ENCODE peak calls at places on chromosomes 5 and 9, in four cellular contexts. J is effector CD4-positive, alpha-beta T cell; Z is psoas muscle; G is T-cell. L is an unnamed sample.

GRCh38 chr5:73946926-73947455 is 321.0 kb downstream of the ARHGEF28 start:
- DNase-seq in Z (no peak), G (no peak), J (no peak), L (no peak)

GRCh38 chr9:78213696-78214095 is 22.2 kb upstream of the CEP78 start:
- DNase-seq in Z (no peak), J (no peak), G (no peak), L (peak)

GRCh38 chr9:70422371-70423043 is 8.1 kb upstream of the KLF9 start:
- DNase-seq in Z (no peak), G (no peak), J (no peak), L (no peak)

GRCh38 chr9:128716581-128717254 is 7.2 kb downstream of the ZDHHC12 start:
- DNase-seq in J (no peak), G (no peak), Z (peak), L (no peak)

GRCh38 chr5:14668247-14668646 is 3.7 kb downstream of the OTULIN start:
- DNase-seq in G (no peak), J (no peak), Z (no peak), L (no peak)

GRCh38 chr5:83764101-83764500 is 43.4 kb upstream of the HAPLN1 start:
- DNase-seq in Z (no peak), J (no peak), G (no peak), L (peak)

GRCh38 chr9:12329623-12329985 is 363.6 kb upstream of the TYRP1 start:
- DNase-seq in Z (no peak), J (no peak), G (no peak), L (no peak)

GRCh38 chr9:129253820-129254381 is 75.8 kb upstream of the IER5L start:
- DNase-seq in G (no peak), Z (peak), J (no peak), L (peak)

GRCh38 chr9:16921855-16922254 is 51.4 kb upstream of the BNC2 start:
- DNase-seq in G (no peak), J (no peak), Z (no peak), L (peak)

GRCh38 chr9:95167998-95168397 is 149.5 kb downstream of the FANCC start:
- DNase-seq in Z (no peak), J (peak), G (peak), L (peak)

GRCh38 chr5:137220523-137220927 is 278.6 kb downstream of the SPOCK1 start:
- DNase-seq in J (no peak), G (no peak), Z (no peak), L (peak)

GRCh38 chr5:14864181-14864812 is 7.3 kb downstream of the ANKH start:
- DNase-seq in J (no peak), Z (no peak), G (no peak), L (no peak)

GRCh38 chr5:156971848-156972525 is 9.0 kb upstream of the TIMD4 start:
- DNase-seq in Z (no peak), G (no peak), J (no peak), L (no peak)

GRCh38 chr5:168943999-168944398 is 356.9 kb downstream of the SLIT3 start:
- DNase-seq in G (no peak), Z (no peak), J (no peak), L (no peak)

GRCh38 chr5:141942185-141942857 is 15.7 kb downstream of the PCDH12 start:
- DNase-seq in J (no peak), G (no peak), Z (peak), L (no peak)

GRCh38 chr5:57598756-57599155 is 116.1 kb upstream of the ACTBL2 start:
- DNase-seq in J (no peak), G (no peak), Z (no peak), L (peak)

GRCh38 chr9:36091028-36091953 is 45.2 kb upstream of the GLIPR2 start:
- DNase-seq in G (no peak), Z (no peak), J (no peak), L (peak)

GRCh38 chr9:33737811-33738606 is 57.4 kb upstream of the PRSS3 start:
- DNase-seq in Z (no peak), J (no peak), G (no peak), L (peak)

GRCh38 chr5:66912787-66913186 is 283.8 kb downstream of the CD180 start:
- DNase-seq in G (no peak), Z (no peak), J (no peak), L (peak)

GRCh38 chr9:110249639-110250038 is 6.7 kb downstream of the TXN start:
- DNase-seq in G (no peak), J (no peak), Z (no peak), L (no peak)

GRCh38 chr5:144328980-144329379 is 158.3 kb downstream of the KCTD16 start:
- DNase-seq in G (no peak), J (no peak), Z (no peak), L (no peak)

GRCh38 chr5:74186351-74187315 is 453.9 kb downstream of the ENC1 start:
- DNase-seq in Z (no peak), G (no peak), J (no peak), L (peak)

GRCh38 chr9:15469406-15469805 is 41.4 kb downstream of the PSIP1 start:
- DNase-seq in G (no peak), J (no peak), Z (no peak), L (no peak)

GRCh38 chr5:118008779-118009178 is 979.6 kb downstream of the DTWD2 start:
- DNase-seq in Z (no peak), G (no peak), J (no peak), L (no peak)

GRCh38 chr9:17942498-17942897 is 363.6 kb downstream of the SH3GL2 start:
- DNase-seq in J (no peak), Z (no peak), G (no peak), L (no peak)

GRCh38 chr5:62017092-62017491 is 288.9 kb upstream of the KIF2A start:
- DNase-seq in G (no peak), Z (no peak), J (no peak), L (no peak)

GRCh38 chr5:75200776-75201175 is 35.9 kb downstream of the ANKRD31 start:
- DNase-seq in G (no peak), Z (no peak), J (no peak), L (no peak)

GRCh38 chr9:8666060-8666459 is 866.5 kb upstream of the DMAC1 start:
- DNase-seq in Z (no peak), J (no peak), G (no peak), L (no peak)

GRCh38 chr9:127140842-127141675 is 18.6 kb upstream of the ANGPTL2 start:
- DNase-seq in Z (no peak), J (no peak), G (no peak), L (no peak)

GRCh38 chr9:137757613-137758029 is 120.0 kb upstream of the CACNA1B start:
- DNase-seq in Z (no peak), J (no peak), G (no peak), L (peak)

GRCh38 chr9:85401998-85402397 is 339.8 kb downstream of the AGTPBP1 start:
- DNase-seq in Z (no peak), J (no peak), G (no peak), L (peak)

GRCh38 chr5:159682623-159683022 is 233.7 kb upstream of the ADRA1B start:
- DNase-seq in J (no peak), Z (no peak), G (no peak), L (no peak)

GRCh38 chr9:70573308-70573707 is 158.9 kb upstream of the KLF9 start:
- DNase-seq in Z (no peak), G (no peak), J (no peak), L (no peak)

L was measured in astrocyte of the spinal cord.